ENCODE peak calls at places on chromosomes 6 and 20, in six cellular contexts. One of them, this sample, is unnamed.

GRCh38 chr6:116327803-116328527 is 42.8 kb upstream of the DSE start:
- DNase-seq in tibial nerve: no peak
- DNase-seq in nephron progenitor cell: no peak
- DNase-seq in LNCaP clone FGC: no peak
- DNase-seq in lower leg skin: no peak
- DNase-seq in B cell: no peak
- DNase-seq in this sample: no peak

GRCh38 chr6:4358414-4359107 is 223.2 kb upstream of the ECI2 start:
- DNase-seq in B cell: no peak
- DNase-seq in lower leg skin: peak
- DNase-seq in LNCaP clone FGC: no peak
- DNase-seq in nephron progenitor cell: peak
- DNase-seq in tibial nerve: peak
- DNase-seq in this sample: peak

GRCh38 chr20:48752963-48753362 is 74.8 kb downstream of the PREX1 start:
- DNase-seq in lower leg skin: no peak
- DNase-seq in B cell: no peak
- DNase-seq in tibial nerve: no peak
- DNase-seq in nephron progenitor cell: no peak
- DNase-seq in LNCaP clone FGC: no peak
- DNase-seq in this sample: no peak

GRCh38 chr6:62285612-62286469 is at the start of gene KHDRBS2:
- DNase-seq in tibial nerve: peak
- DNase-seq in LNCaP clone FGC: no peak
- DNase-seq in lower leg skin: peak
- DNase-seq in B cell: peak
- DNase-seq in nephron progenitor cell: peak
- DNase-seq in this sample: peak

GRCh38 chr20:44018684-44019637 is 104.3 kb downstream of the TOX2 start:
- DNase-seq in tibial nerve: no peak
- DNase-seq in LNCaP clone FGC: no peak
- DNase-seq in nephron progenitor cell: no peak
- DNase-seq in lower leg skin: peak
- DNase-seq in B cell: no peak
- DNase-seq in this sample: no peak

GRCh38 chr20:25058051-25058796 is at the start of gene ACSS1:
- DNase-seq in nephron progenitor cell: peak
- DNase-seq in B cell: peak
- DNase-seq in tibial nerve: peak
- DNase-seq in LNCaP clone FGC: no peak
- DNase-seq in lower leg skin: peak
- DNase-seq in this sample: peak

GRCh38 chr20:50331469-50332251 is 141.0 kb downstream of the CEBPB start:
- DNase-seq in tibial nerve: no peak
- DNase-seq in lower leg skin: peak
- DNase-seq in nephron progenitor cell: peak
- DNase-seq in LNCaP clone FGC: peak
- DNase-seq in B cell: no peak
- DNase-seq in this sample: no peak

GRCh38 chr20:9490171-9490570 is 24.2 kb upstream of the LAMP5 start:
- DNase-seq in lower leg skin: no peak
- DNase-seq in nephron progenitor cell: no peak
- DNase-seq in tibial nerve: no peak
- DNase-seq in LNCaP clone FGC: no peak
- DNase-seq in B cell: no peak
- DNase-seq in this sample: no peak

GRCh38 chr20:51586005-51586440 is 43.5 kb upstream of the NFATC2 start:
- DNase-seq in LNCaP clone FGC: no peak
- DNase-seq in nephron progenitor cell: no peak
- DNase-seq in B cell: no peak
- DNase-seq in tibial nerve: no peak
- DNase-seq in lower leg skin: no peak
- DNase-seq in this sample: no peak

GRCh38 chr6:138300469-138300868 is 77.2 kb upstream of the SMIM28 start:
- DNase-seq in lower leg skin: no peak
- DNase-seq in tibial nerve: no peak
- DNase-seq in nephron progenitor cell: no peak
- DNase-seq in B cell: no peak
- DNase-seq in LNCaP clone FGC: no peak
- DNase-seq in this sample: no peak

GRCh38 chr20:32456869-32457421 is 98.8 kb downstream of the ASXL1 start:
- DNase-seq in B cell: peak
- DNase-seq in LNCaP clone FGC: no peak
- DNase-seq in nephron progenitor cell: peak
- DNase-seq in tibial nerve: no peak
- DNase-seq in lower leg skin: no peak
- DNase-seq in this sample: peak

DNA sequence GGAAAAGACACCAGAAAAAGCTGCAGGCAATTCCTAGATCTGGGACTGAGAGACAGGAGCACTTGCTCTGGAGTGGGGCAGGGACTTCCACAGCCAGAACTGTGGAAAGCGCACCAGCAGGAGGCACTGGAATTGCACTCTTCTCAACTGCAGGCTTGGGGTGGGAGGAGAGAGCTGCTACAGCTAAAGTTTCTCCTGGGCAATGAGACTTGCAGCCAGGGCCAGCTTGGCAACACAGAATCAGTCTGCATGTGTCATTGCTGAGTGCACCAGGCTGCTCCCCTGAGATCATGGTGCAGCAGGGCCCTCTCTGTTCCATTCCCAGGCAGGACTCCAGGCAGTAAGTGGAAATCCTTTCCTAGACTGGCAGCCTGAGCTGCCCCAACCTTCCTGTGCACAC is 145.8 kb downstream of the INSM1 start:
- DNase-seq in nephron progenitor cell: no peak
- DNase-seq in LNCaP clone FGC: no peak
- DNase-seq in tibial nerve: no peak
- DNase-seq in B cell: no peak
- DNase-seq in lower leg skin: no peak
- DNase-seq in this sample: no peak
- TF ChIP-seq CTCF in nephron progenitor cell: no peak
- TF ChIP-seq CTCF in LNCaP clone FGC: no peak
- TF ChIP-seq CTCF in tibial nerve: no peak
- TF ChIP-seq CTCF in B cell: no peak
- TF ChIP-seq CTCF in lower leg skin: no peak
- TF ChIP-seq CTCF in this sample: no peak

GRCh38 chr20:63228786-63229185 is 6.9 kb upstream of the BIRC7 start:
- DNase-seq in lower leg skin: no peak
- DNase-seq in tibial nerve: no peak
- DNase-seq in nephron progenitor cell: no peak
- DNase-seq in LNCaP clone FGC: no peak
- DNase-seq in B cell: no peak
- DNase-seq in this sample: no peak
- TF ChIP-seq CTCF in lower leg skin: no peak
- TF ChIP-seq CTCF in tibial nerve: no peak
- TF ChIP-seq CTCF in nephron progenitor cell: no peak
- TF ChIP-seq CTCF in LNCaP clone FGC: no peak
- TF ChIP-seq CTCF in B cell: no peak
- TF ChIP-seq CTCF in this sample: no peak

GRCh38 chr6:165441176-165441575 is 131.8 kb upstream of the C6orf118 start:
- DNase-seq in nephron progenitor cell: no peak
- DNase-seq in tibial nerve: no peak
- DNase-seq in lower leg skin: no peak
- DNase-seq in B cell: no peak
- DNase-seq in LNCaP clone FGC: no peak
- DNase-seq in this sample: no peak

GRCh38 chr6:165443462-165443861 is 134.1 kb upstream of the C6orf118 start:
- DNase-seq in tibial nerve: no peak
- DNase-seq in nephron progenitor cell: no peak
- DNase-seq in LNCaP clone FGC: no peak
- DNase-seq in B cell: no peak
- DNase-seq in lower leg skin: no peak
- DNase-seq in this sample: no peak

GRCh38 chr6:165439928-165440554 is 130.6 kb upstream of the C6orf118 start:
- DNase-seq in nephron progenitor cell: no peak
- DNase-seq in LNCaP clone FGC: peak
- DNase-seq in B cell: no peak
- DNase-seq in lower leg skin: no peak
- DNase-seq in tibial nerve: no peak
- DNase-seq in this sample: no peak
- TF ChIP-seq CTCF in nephron progenitor cell: peak
- TF ChIP-seq CTCF in LNCaP clone FGC: peak
- TF ChIP-seq CTCF in B cell: no peak
- TF ChIP-seq CTCF in lower leg skin: no peak
- TF ChIP-seq CTCF in tibial nerve: peak
- TF ChIP-seq CTCF in this sample: peak

GRCh38 chr20:3172933-3173581 is at the start of gene LZTS3:
- DNase-seq in tibial nerve: peak
- DNase-seq in B cell: peak
- DNase-seq in LNCaP clone FGC: no peak
- DNase-seq in nephron progenitor cell: peak
- DNase-seq in lower leg skin: peak
- DNase-seq in this sample: peak
- TF ChIP-seq CTCF in tibial nerve: no peak
- TF ChIP-seq CTCF in B cell: no peak
- TF ChIP-seq CTCF in LNCaP clone FGC: no peak
- TF ChIP-seq CTCF in nephron progenitor cell: no peak
- TF ChIP-seq CTCF in lower leg skin: no peak
- TF ChIP-seq CTCF in this sample: no peak

GRCh38 chr20:59043698-59044097 is 1.1 kb upstream of the PRELID3B start:
- DNase-seq in B cell: peak
- DNase-seq in lower leg skin: no peak
- DNase-seq in LNCaP clone FGC: no peak
- DNase-seq in tibial nerve: no peak
- DNase-seq in nephron progenitor cell: no peak
- DNase-seq in this sample: peak

GRCh38 chr20:59042796-59043621 is 423 bp upstream of the PRELID3B start:
- DNase-seq in nephron progenitor cell: peak
- DNase-seq in lower leg skin: peak
- DNase-seq in B cell: peak
- DNase-seq in LNCaP clone FGC: peak
- DNase-seq in tibial nerve: peak
- DNase-seq in this sample: peak

GRCh38 chr20:59044295-59044694 is 1.7 kb upstream of the PRELID3B start:
- DNase-seq in nephron progenitor cell: no peak
- DNase-seq in tibial nerve: no peak
- DNase-seq in lower leg skin: no peak
- DNase-seq in B cell: peak
- DNase-seq in LNCaP clone FGC: no peak
- DNase-seq in this sample: no peak

GRCh38 chr20:59040682-59041081 is 1.9 kb downstream of the PRELID3B start:
- DNase-seq in B cell: no peak
- DNase-seq in lower leg skin: no peak
- DNase-seq in nephron progenitor cell: no peak
- DNase-seq in LNCaP clone FGC: no peak
- DNase-seq in tibial nerve: no peak
- DNase-seq in this sample: no peak

GRCh38 chr20:59042151-59042795 is at the start of gene PRELID3B:
- DNase-seq in lower leg skin: peak
- DNase-seq in B cell: no peak
- DNase-seq in tibial nerve: no peak
- DNase-seq in LNCaP clone FGC: no peak
- DNase-seq in nephron progenitor cell: no peak
- DNase-seq in this sample: no peak
- TF ChIP-seq CTCF in lower leg skin: no peak
- TF ChIP-seq CTCF in B cell: no peak
- TF ChIP-seq CTCF in tibial nerve: no peak
- TF ChIP-seq CTCF in LNCaP clone FGC: no peak
- TF ChIP-seq CTCF in nephron progenitor cell: no peak
- TF ChIP-seq CTCF in this sample: no peak

GRCh38 chr6:112283621-112284020 is 29.3 kb upstream of the LAMA4 start:
- DNase-seq in B cell: no peak
- DNase-seq in nephron progenitor cell: no peak
- DNase-seq in LNCaP clone FGC: no peak
- DNase-seq in lower leg skin: no peak
- DNase-seq in tibial nerve: no peak
- DNase-seq in this sample: no peak
- TF ChIP-seq CTCF in B cell: no peak
- TF ChIP-seq CTCF in nephron progenitor cell: no peak
- TF ChIP-seq CTCF in LNCaP clone FGC: no peak
- TF ChIP-seq CTCF in lower leg skin: no peak
- TF ChIP-seq CTCF in tibial nerve: no peak
- TF ChIP-seq CTCF in this sample: no peak

DNA sequence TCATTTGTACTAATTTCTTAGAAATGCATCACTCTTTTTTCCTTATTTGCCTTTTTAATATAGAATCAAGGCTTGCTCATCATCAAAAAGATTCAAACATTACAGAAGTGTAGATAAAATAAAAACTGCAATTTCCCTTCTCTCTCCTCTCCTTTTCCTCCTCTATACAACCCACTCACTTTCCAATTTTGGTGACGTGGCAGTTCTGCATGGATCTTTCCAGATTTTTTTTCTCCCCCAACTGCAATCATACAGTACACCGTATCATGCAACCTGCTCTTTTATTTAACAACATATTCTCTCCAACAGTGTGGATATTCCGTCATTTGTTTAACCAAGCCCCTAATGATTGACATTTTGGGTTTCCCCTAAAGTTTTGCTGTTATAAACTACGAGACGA is 140.5 kb downstream of the BFSP1 start:
- DNase-seq in nephron progenitor cell: no peak
- DNase-seq in B cell: no peak
- DNase-seq in LNCaP clone FGC: no peak
- DNase-seq in tibial nerve: no peak
- DNase-seq in lower leg skin: no peak
- DNase-seq in this sample: no peak
- TF ChIP-seq CTCF in nephron progenitor cell: no peak
- TF ChIP-seq CTCF in B cell: no peak
- TF ChIP-seq CTCF in LNCaP clone FGC: no peak
- TF ChIP-seq CTCF in tibial nerve: no peak
- TF ChIP-seq CTCF in lower leg skin: no peak
- TF ChIP-seq CTCF in this sample: no peak